ENCODE peak calls at places on chromosomes 6 and 20, in six cellular contexts. I, S, C, L, J and R are unnamed samples.

GRCh38 chr6:69801225-69801624 is 4.4 kb upstream of the LMBRD1 start:
- DNase-seq in I (no peak), S (no peak), C (no peak), L (no peak), J (no peak), R (no peak)

GRCh38 chr6:88211446-88211845 is 45.3 kb upstream of the CNR1 start:
- DNase-seq in I (no peak), S (no peak), C (no peak), L (no peak), J (no peak), R (no peak)

GRCh38 chr20:4318891-4319290 is 303.5 kb upstream of the RNF24 start:
- DNase-seq in I (no peak), S (no peak), C (peak; percentile 32), L (no peak), J (no peak), R (no peak)

GRCh38 chr20:15836634-15837033 is 736.6 kb downstream of the KIF16B start:
- DNase-seq in I (no peak), S (peak; percentile 22), C (no peak), L (no peak), J (no peak), R (no peak)

GRCh38 chr6:127637830-127638229 is 60.9 kb downstream of the C6orf58 start:
- DNase-seq in I (no peak), S (no peak), C (no peak), L (no peak), J (no peak), R (no peak)

GRCh38 chr20:10538768-10539167 is 103.7 kb downstream of the SLX4IP start:
- DNase-seq in I (no peak), S (no peak), C (no peak), L (no peak), J (no peak), R (no peak)

GRCh38 chr20:17843246-17844132 is 125.1 kb downstream of the SNX5 start:
- DNase-seq in I (peak; percentile 92), S (peak; percentile 99), C (peak; percentile 87), L (no peak), J (peak; percentile 95), R (no peak)

GRCh38 chr6:164106345-164106769 is 691.8 kb downstream of the QKI start:
- DNase-seq in I (no peak), S (peak; percentile 48), C (no peak), L (peak; percentile 69), J (no peak), R (no peak)

GRCh38 chr6:44627091-44627878 is 239.8 kb downstream of the CDC5L start:
- DNase-seq in I (peak; percentile 66), S (no peak), C (no peak), L (no peak), J (no peak), R (no peak)

GRCh38 chr6:119620846-119621570 is 271.4 kb upstream of the MAN1A1 start:
- DNase-seq in I (no peak), S (peak; percentile 91), C (peak; percentile 55), L (no peak), J (peak; percentile 62), R (no peak)

GRCh38 chr20:33042983-33043730 is 10.5 kb upstream of the BPIFB3 start:
- DNase-seq in I (no peak), S (no peak), C (no peak), L (no peak), J (no peak), R (no peak)

GRCh38 chr20:40930561-40930960 is 98.1 kb upstream of the TOP1 start:
- DNase-seq in I (no peak), S (peak; percentile 5), C (no peak), L (no peak), J (peak; percentile 30), R (no peak)

GRCh38 chr20:17014217-17014616 is 212.6 kb upstream of the PCSK2 start:
- DNase-seq in I (no peak), S (no peak), C (no peak), L (no peak), J (no peak), R (no peak)

GRCh38 chr6:28207244-28208179 is 17.6 kb upstream of the ZSCAN9 start:
- DNase-seq in I (no peak), S (peak; percentile 28), C (no peak), L (no peak), J (peak; percentile 32), R (no peak)

GRCh38 chr20:63690001-63690897 is 6.2 kb upstream of the TNFRSF6B start:
- DNase-seq in I (no peak), S (no peak), C (no peak), L (no peak), J (no peak), R (no peak)

GRCh38 chr6:122733259-122733658 is 46.3 kb upstream of the FABP7 start:
- DNase-seq in I (no peak), S (no peak), C (no peak), L (no peak), J (no peak), R (no peak)

GRCh38 chr20:31877684-31878083 is 7.2 kb downstream of the TTLL9 start:
- DNase-seq in I (no peak), S (no peak), C (no peak), L (no peak), J (no peak), R (no peak)

GRCh38 chr20:31883829-31884228 is 13.4 kb downstream of the TTLL9 start:
- DNase-seq in I (no peak), S (no peak), C (no peak), L (no peak), J (no peak), R (no peak)

GRCh38 chr20:31881945-31882344 is 11.5 kb downstream of the TTLL9 start:
- DNase-seq in I (no peak), S (no peak), C (no peak), L (no peak), J (no peak), R (no peak)

DNA sequence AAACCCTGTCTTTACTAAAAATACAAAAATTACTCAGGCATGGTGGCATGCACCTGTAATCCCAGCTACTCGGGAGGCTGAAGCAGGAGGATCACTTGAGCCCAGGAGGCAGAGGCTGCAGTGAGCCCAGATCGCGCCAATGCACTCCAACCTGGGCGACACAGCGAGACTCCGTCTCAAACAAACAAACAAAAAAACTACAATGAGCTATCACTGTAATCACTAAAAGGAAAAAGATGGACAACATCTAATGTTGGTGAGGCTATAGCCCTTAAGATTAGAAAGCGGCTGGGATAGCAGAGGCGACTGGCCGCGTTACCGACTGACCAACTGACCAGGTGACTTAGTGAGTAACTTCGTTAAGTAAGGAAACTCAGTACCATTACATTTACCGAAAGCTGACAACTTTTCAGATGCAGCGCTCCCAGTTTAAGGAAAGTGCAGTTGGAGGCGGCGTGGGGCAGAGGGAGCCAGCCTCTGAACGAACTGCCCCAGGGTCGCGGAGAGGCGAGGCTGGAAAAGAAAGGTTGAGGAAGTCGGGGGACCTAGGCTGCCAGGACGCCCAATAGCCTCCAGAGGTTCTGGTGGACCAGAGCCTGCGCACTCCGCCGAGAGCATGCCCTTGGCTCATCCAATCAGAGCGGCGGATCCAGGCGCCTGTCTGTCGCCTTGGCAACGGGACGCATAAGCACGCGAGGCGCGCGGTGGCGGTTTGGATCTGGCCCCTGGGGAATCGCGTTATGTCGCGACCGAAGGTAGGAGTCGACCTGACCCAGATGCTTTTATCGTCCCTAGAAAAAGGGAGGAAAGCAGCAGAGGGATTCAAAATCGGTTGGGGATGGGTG is 8.9 kb downstream of the TTLL9 start:
- DNase-seq in I (peak; percentile 97), S (peak; percentile 95), C (peak; percentile 69), L (peak; percentile 93), J (peak; percentile 95), R (peak; percentile 97)
- TF ChIP-seq CTCF in I (no peak), S (peak; percentile 2), C (no peak), L (no peak), J (peak; percentile 12), R (peak; percentile 23)

GRCh38 chr6:158629376-158630221 is 14.9 kb downstream of the DYNLT1 start:
- DNase-seq in I (peak; percentile 64), S (no peak), C (no peak), L (peak; percentile 56), J (no peak), R (no peak)
- TF ChIP-seq CTCF in I (no peak), S (no peak), C (no peak), L (peak; percentile 51), J (peak; percentile 20), R (no peak)

GRCh38 chr6:14692208-14692607 is 553.7 kb upstream of the JARID2 start:
- DNase-seq in I (no peak), S (no peak), C (no peak), L (no peak), J (no peak), R (no peak)

GRCh38 chr6:14690120-14691056 is 555.5 kb upstream of the JARID2 start:
- DNase-seq in I (no peak), S (no peak), C (no peak), L (no peak), J (no peak), R (no peak)

GRCh38 chr6:14693301-14694192 is 552.3 kb upstream of the JARID2 start:
- DNase-seq in I (no peak), S (no peak), C (no peak), L (no peak), J (no peak), R (no peak)

GRCh38 chr6:14694308-14694707 is 551.6 kb upstream of the JARID2 start:
- DNase-seq in I (no peak), S (no peak), C (no peak), L (no peak), J (no peak), R (no peak)

DNA sequence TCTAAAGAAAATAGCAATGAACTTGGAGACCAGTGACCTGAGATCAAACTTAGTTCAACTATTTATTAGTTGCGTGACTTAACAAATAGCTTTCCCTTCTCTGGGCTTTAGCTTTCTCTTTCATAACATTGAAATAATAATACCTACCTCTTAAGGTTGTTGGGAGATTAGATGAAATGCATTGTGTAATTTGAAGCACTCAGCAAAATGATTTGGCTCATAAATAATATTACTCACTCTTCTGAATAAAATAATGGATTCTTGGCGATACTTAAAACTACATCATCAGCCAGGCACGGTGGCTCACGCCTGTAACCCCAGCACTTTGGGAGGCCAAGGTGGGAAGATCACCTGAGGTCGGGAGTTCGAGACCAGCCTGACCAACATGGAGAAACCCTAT is 556.2 kb upstream of the JARID2 start:
- DNase-seq in I (no peak), S (no peak), C (no peak), L (no peak), J (no peak), R (no peak)
- TF ChIP-seq CTCF in I (no peak), S (no peak), C (no peak), L (no peak), J (no peak), R (no peak)

GRCh38 chr20:23316626-23317025 is 34.0 kb upstream of the NXT1 start:
- DNase-seq in I (no peak), S (no peak), C (no peak), L (no peak), J (no peak), R (no peak)

GRCh38 chr20:23318347-23318746 is 32.2 kb upstream of the NXT1 start:
- DNase-seq in I (no peak), S (no peak), C (no peak), L (no peak), J (no peak), R (no peak)

GRCh38 chr20:23325107-23325506 is 25.5 kb upstream of the NXT1 start:
- DNase-seq in I (no peak), S (peak; percentile 38), C (no peak), L (no peak), J (no peak), R (no peak)

GRCh38 chr20:23317081-23317480 is 33.5 kb upstream of the NXT1 start:
- DNase-seq in I (no peak), S (no peak), C (no peak), L (no peak), J (no peak), R (no peak)

DNA sequence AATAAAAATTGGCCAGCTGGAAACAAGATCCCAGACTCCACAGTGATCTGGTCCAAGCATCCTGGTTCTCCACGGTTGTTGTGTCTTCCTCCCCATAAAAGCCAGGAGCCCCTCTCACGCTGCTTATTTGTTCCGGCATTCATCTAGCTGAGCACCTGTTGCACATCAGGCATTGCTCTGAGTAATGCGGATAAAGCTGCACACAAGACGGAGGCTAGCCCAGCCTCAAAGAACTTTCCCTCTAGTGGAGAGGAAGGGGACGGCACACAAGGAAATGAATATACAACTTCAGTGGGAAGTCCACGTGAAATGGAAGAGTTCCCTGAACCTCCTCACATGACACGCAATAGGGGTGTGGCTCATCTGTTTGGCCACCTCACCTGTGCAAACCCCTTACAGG is 30.3 kb upstream of the NXT1 start:
- DNase-seq in I (no peak), S (no peak), C (no peak), L (peak; percentile 15), J (peak; percentile 25), R (no peak)
- TF ChIP-seq CTCF in I (peak; percentile 17), S (peak; percentile 52), C (peak; percentile 43), L (peak; percentile 47), J (peak; percentile 75), R (peak; percentile 67)